ENCODE peak calls at places on chromosome 13, in six cellular contexts. S is NCI-H187 treated with DMSO at 0.1 percent for 48 hours; F is EL; U is lung; G is CD4-positive, alpha-beta memory T cell; A is effector CD4-positive, alpha-beta T cell. T is an unnamed sample.

GRCh38 chr13:45537506-45537905 is 72.8 kb downstream of the COG3 start:
- DNase-seq in S (no peak), U (no peak), F (no peak), G (no peak), A (no peak), T (no peak)

GRCh38 chr13:73607489-73608156 is 526.6 kb downstream of the KLF12 start:
- DNase-seq in U (no peak), S (no peak), F (no peak), A (no peak), G (no peak), T (no peak)

GRCh38 chr13:30744056-30744684 is 8.8 kb downstream of the ALOX5AP start:
- DNase-seq in F (peak), S (no peak), A (peak), G (peak), U (peak), T (peak)

GRCh38 chr13:95327190-95327589 is 25.9 kb upstream of the ABCC4 start:
- DNase-seq in F (no peak), G (no peak), A (no peak), U (no peak), S (no peak), T (no peak)

GRCh38 chr13:96968027-96968426 is 26.2 kb downstream of the OXGR1 start:
- DNase-seq in U (no peak), S (no peak), F (no peak), G (no peak), A (no peak), T (no peak)

GRCh38 chr13:104650426-104650825 is 1584.2 kb upstream of the SLC10A2 start:
- DNase-seq in F (no peak), A (no peak), S (no peak), U (no peak), G (no peak), T (no peak)

GRCh38 chr13:110396913-110397379 is 89.9 kb downstream of the COL4A2 start:
- DNase-seq in S (no peak), F (peak), A (no peak), G (no peak), U (peak), T (peak)

GRCh38 chr13:93847162-93847561 is 620.6 kb downstream of the GPC6 start:
- DNase-seq in G (no peak), F (peak), S (no peak), U (no peak), A (no peak), T (no peak)

GRCh38 chr13:97360610-97361009 is 73.4 kb upstream of the RAP2A start:
- DNase-seq in F (no peak), U (no peak), G (no peak), S (no peak), A (no peak), T (no peak)

GRCh38 chr13:101570410-101570809 is 117.9 kb downstream of the ITGBL1 start:
- DNase-seq in S (no peak), F (peak), A (no peak), G (no peak), U (no peak), T (no peak)

GRCh38 chr13:28843594-28843993 is 23.5 kb downstream of the MTUS2 start:
- DNase-seq in S (no peak), F (no peak), A (no peak), G (no peak), U (no peak), T (no peak)

GRCh38 chr13:80215368-80215767 is 125.6 kb downstream of the SPRY2 start:
- DNase-seq in S (no peak), U (no peak), A (no peak), G (no peak), F (no peak), T (no peak)

GRCh38 chr13:98784666-98785065 is 32.2 kb upstream of the SLC15A1 start:
- DNase-seq in F (no peak), A (no peak), G (no peak), S (no peak), U (no peak), T (no peak)

GRCh38 chr13:30192320-30193093 is 114.8 kb downstream of the KATNAL1 start:
- DNase-seq in U (no peak), F (no peak), A (no peak), G (no peak), S (no peak), T (no peak)

GRCh38 chr13:41306271-41307150 is 4.6 kb upstream of the NAA16 start:
- DNase-seq in S (no peak), F (no peak), A (no peak), G (no peak), U (no peak), T (no peak)

GRCh38 chr13:41216160-41216559 is 21.8 kb upstream of the KBTBD7 start:
- DNase-seq in U (no peak), S (no peak), G (no peak), F (peak), A (no peak), T (no peak)

GRCh38 chr13:111485491-111486250 is 165.2 kb downstream of the TEX29 start:
- DNase-seq in U (no peak), S (no peak), F (no peak), G (no peak), A (no peak), T (no peak)

GRCh38 chr13:112837371-112838037 is 131.5 kb upstream of the MCF2L start:
- DNase-seq in A (no peak), S (no peak), U (no peak), F (no peak), G (no peak), T (no peak)

GRCh38 chr13:59996461-59996860 is 167.3 kb downstream of the DIAPH3 start:
- DNase-seq in F (no peak), G (no peak), S (no peak), U (no peak), A (no peak), T (no peak)

GRCh38 chr13:24777171-24777570 is 13.2 kb downstream of the RNF17 start:
- DNase-seq in F (no peak), A (no peak), S (no peak), G (no peak), U (no peak), T (no peak)

GRCh38 chr13:74021507-74021906 is 112.7 kb downstream of the KLF12 start:
- DNase-seq in A (no peak), F (no peak), G (no peak), U (no peak), S (no peak), T (no peak)

GRCh38 chr13:24308068-24308445 is 1.3 kb upstream of the C1QTNF9 start:
- DNase-seq in F (no peak), U (no peak), A (no peak), G (no peak), S (no peak), T (no peak)